ENCODE peak calls at places on chromosomes 16 and 17, in nine cellular contexts. D is RPMI8226, B is T47D, A is nephron progenitor cell, J is K562, N is ELF-1, H is retina, P is GM12878, X is sigmoid colon. Y is an unnamed sample.

GRCh38 chr17:29291163-29291752 is 2.7 kb downstream of the NUFIP2 start:
- DNase-seq in D (peak), B (peak), A (no peak), J (no peak), N (peak), H (peak), P (peak), X (no peak), Y (no peak)

GRCh38 chr17:80889897-80890550 is 101.6 kb upstream of the CHMP6 start:
- DNase-seq in D (no peak), B (no peak), A (no peak), J (no peak), N (no peak), H (no peak), P (no peak), X (peak), Y (no peak)

GRCh38 chr17:36849871-36850348 is 87.4 kb upstream of the LHX1 start:
- DNase-seq in D (no peak), B (no peak), A (no peak), J (peak), N (peak), H (no peak), P (peak), X (no peak), Y (no peak)

GRCh38 chr17:14214271-14214670 is 22.4 kb downstream of the CDRT15 start:
- DNase-seq in D (no peak), B (no peak), A (no peak), J (no peak), N (no peak), H (no peak), P (no peak), X (no peak), Y (no peak)

GRCh38 chr16:76683051-76683450 is 405.9 kb downstream of the CNTNAP4 start:
- DNase-seq in D (no peak), B (no peak), A (no peak), J (no peak), N (peak), H (no peak), P (no peak), X (no peak), Y (no peak)

GRCh38 chr17:8341456-8341855 is 1.8 kb downstream of the ODF4 start:
- DNase-seq in D (no peak), B (no peak), A (no peak), J (no peak), N (peak), H (no peak), P (no peak), X (no peak), Y (no peak)

GRCh38 chr16:19883296-19883951 is 1.2 kb downstream of the GPRC5B start:
- DNase-seq in D (no peak), B (no peak), A (peak), J (peak), N (peak), H (peak), P (no peak), X (no peak), Y (no peak)

GRCh38 chr17:13346592-13346991 is 255.1 kb downstream of the HS3ST3A1 start:
- DNase-seq in D (no peak), B (no peak), A (no peak), J (no peak), N (no peak), H (no peak), P (no peak), X (no peak), Y (no peak)

GRCh38 chr17:17723354-17724261 is 42.4 kb downstream of the RAI1 start:
- DNase-seq in D (no peak), B (peak), A (peak), J (no peak), N (peak), H (peak), P (no peak), X (no peak), Y (no peak)

GRCh38 chr16:2842340-2843000 is 12.4 kb downstream of the ZG16B start:
- DNase-seq in D (peak), B (no peak), A (peak), J (peak), N (peak), H (peak), P (no peak), X (peak), Y (peak)

GRCh38 chr17:74757502-74757901 is 9.1 kb downstream of the NHERF1 start:
- DNase-seq in D (no peak), B (no peak), A (no peak), J (no peak), N (no peak), H (no peak), P (no peak), X (no peak), Y (no peak)

GRCh38 chr16:83970430-83970815 is 2.4 kb downstream of the NECAB2 start:
- DNase-seq in D (no peak), B (no peak), A (no peak), J (no peak), N (no peak), H (no peak), P (no peak), X (no peak), Y (no peak)

GRCh38 chr16:50603206-50604064 is 55.2 kb downstream of the NKD1 start:
- DNase-seq in D (no peak), B (no peak), A (no peak), J (no peak), N (peak), H (no peak), P (no peak), X (peak), Y (no peak)

Y was measured in cardiac septum.